ENCODE peak calls at places on chromosome 4, in four cellular contexts. L is K562, J is H1, S is HepG2. N is an unnamed sample.

GRCh38 chr4:107210450-107211239 is 174.5 kb upstream of the DKK2 start:
- DNase-seq in L (no peak), J (no peak), S (no peak), N (no peak)

GRCh38 chr4:80197132-80197573 is at the start of gene PRDM8:
- DNase-seq in L (no peak), J (peak; percentile 62), S (no peak), N (no peak)

GRCh38 chr4:150423074-150423473 is 158.9 kb upstream of the MAB21L2 start:
- DNase-seq in L (no peak), J (no peak), S (no peak), N (no peak)

GRCh38 chr4:100461796-100462195 is 56.0 kb downstream of the EMCN start:
- DNase-seq in L (no peak), J (no peak), S (no peak), N (no peak)

GRCh38 chr4:79163981-79164490 is 161.8 kb downstream of the NAA11 start:
- DNase-seq in L (no peak), J (no peak), S (no peak), N (no peak)

GRCh38 chr4:113236916-113237315 is 187.5 kb downstream of the ANK2 start:
- DNase-seq in L (no peak), J (no peak), S (no peak), N (no peak)

GRCh38 chr4:949656-950055 is 17.4 kb downstream of the TMEM175 start:
- DNase-seq in L (no peak), J (no peak), S (no peak), N (no peak)

GRCh38 chr4:25103423-25103822 is 56.8 kb downstream of the SEPSECS start:
- DNase-seq in L (no peak), J (no peak), S (no peak), N (no peak)

GRCh38 chr4:4254179-4254578 is 6.2 kb upstream of the TMEM128 start:
- DNase-seq in L (no peak), J (no peak), S (no peak), N (no peak)

GRCh38 chr4:7515390-7515902 is 80.7 kb upstream of the PSAPL1 start:
- DNase-seq in L (no peak), J (no peak), S (peak; percentile 41), N (no peak)

GRCh38 chr4:43047044-43047443 is 154.5 kb downstream of the GRXCR1 start:
- DNase-seq in L (no peak), J (no peak), S (no peak), N (no peak)

GRCh38 chr4:185774815-185775684 is 36.9 kb downstream of the SORBS2 start:
- DNase-seq in L (no peak), J (no peak), S (no peak), N (no peak)

GRCh38 chr4:8352368-8353157 is 83.0 kb downstream of the HTRA3 start:
- DNase-seq in L (no peak), J (peak; percentile 47), S (no peak), N (no peak)

GRCh38 chr4:173426064-173426463 is 27.1 kb upstream of the SCRG1 start:
- DNase-seq in L (no peak), J (no peak), S (no peak), N (no peak)

GRCh38 chr4:110310795-110311194 is 112.4 kb upstream of the ELOVL6 start:
- DNase-seq in L (no peak), J (no peak), S (no peak), N (peak; percentile 17)

GRCh38 chr4:74223801-74224200 is 65.9 kb downstream of the MTHFD2L start:
- DNase-seq in L (no peak), J (no peak), S (no peak), N (no peak)

GRCh38 chr4:3660086-3660927 is 105.9 kb upstream of the ADRA2C start:
- DNase-seq in L (no peak), J (no peak), S (no peak), N (no peak)

GRCh38 chr4:80507507-80507906 is 172.0 kb downstream of the CFAP299 start:
- DNase-seq in L (no peak), J (no peak), S (no peak), N (peak; percentile 8)

GRCh38 chr4:36582214-36582613 is 300.8 kb downstream of the DTHD1 start:
- DNase-seq in L (no peak), J (no peak), S (no peak), N (no peak)

GRCh38 chr4:55311792-55312490 is 34.1 kb upstream of the SRD5A3 start:
- DNase-seq in L (no peak), J (no peak), S (no peak), N (no peak)

GRCh38 chr4:157076578-157076947 is 613 bp downstream of the GLRB start:
- DNase-seq in L (no peak), J (peak; percentile 48), S (no peak), N (no peak)

GRCh38 chr4:139502312-139502946 is 48.5 kb downstream of the RAB33B start:
- DNase-seq in L (no peak), J (no peak), S (no peak), N (no peak)

GRCh38 chr4:136863756-136864155 is 668.5 kb downstream of the PCDH18 start:
- DNase-seq in L (no peak), J (no peak), S (no peak), N (no peak)

GRCh38 chr4:119841361-119841760 is 212.8 kb upstream of the PDE5A start:
- DNase-seq in L (no peak), J (no peak), S (no peak), N (no peak)

GRCh38 chr4:72076562-72076961 is 44.8 kb downstream of the NPFFR2 start:
- DNase-seq in L (no peak), J (no peak), S (no peak), N (no peak)

GRCh38 chr4:72077346-72077745 is 45.5 kb downstream of the NPFFR2 start:
- DNase-seq in L (no peak), J (no peak), S (no peak), N (no peak)
- TF ChIP-seq RFX5 in L (no peak), J (no peak), S (no peak), N (no peak)

GRCh38 chr4:84648863-84649647 is 66.1 kb downstream of the CDS1 start:
- DNase-seq in L (no peak), J (no peak), S (no peak), N (no peak)
- TF ChIP-seq HDAC6 in L (no peak), J (no peak), S (no peak), N (no peak)

DNA sequence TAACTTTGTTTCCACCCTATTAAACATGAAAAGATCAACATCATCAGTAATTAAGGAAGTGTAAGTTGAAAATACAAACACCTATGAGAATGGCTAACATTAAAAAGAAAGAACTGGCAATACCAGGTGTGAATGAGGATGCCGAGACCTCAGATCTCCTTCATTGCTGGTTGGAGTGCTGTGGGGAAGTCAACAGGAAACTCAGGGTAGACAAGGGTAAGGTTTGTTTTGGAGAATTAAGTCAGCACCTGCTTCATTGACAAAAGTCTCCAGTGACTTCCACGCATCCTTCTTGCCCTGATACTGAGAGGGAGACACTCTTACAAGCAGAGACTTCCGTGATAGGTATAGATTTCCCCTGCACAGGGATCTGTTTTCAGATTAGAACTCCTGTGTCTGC is 106.1 kb downstream of the IRF2 start:
- DNase-seq in L (no peak), J (no peak), S (no peak), N (no peak)
- TF ChIP-seq RFX5 in L (no peak), J (no peak), S (no peak), N (no peak)

GRCh38 chr4:38663801-38664703 is at the start of gene KLF3:
- DNase-seq in L (peak; percentile 90), J (peak; percentile 82), S (peak; percentile 73), N (no peak)

GRCh38 chr4:38665846-38666490 is 2.0 kb downstream of the KLF3 start:
- DNase-seq in L (no peak), J (no peak), S (no peak), N (no peak)

GRCh38 chr4:38667005-38667771 is 3.2 kb downstream of the KLF3 start:
- DNase-seq in L (peak; percentile 78), J (peak; percentile 59), S (peak; percentile 97), N (no peak)

GRCh38 chr4:38663021-38663800 is 788 bp upstream of the KLF3 start:
- DNase-seq in L (no peak), J (peak; percentile 72), S (no peak), N (no peak)

DNA sequence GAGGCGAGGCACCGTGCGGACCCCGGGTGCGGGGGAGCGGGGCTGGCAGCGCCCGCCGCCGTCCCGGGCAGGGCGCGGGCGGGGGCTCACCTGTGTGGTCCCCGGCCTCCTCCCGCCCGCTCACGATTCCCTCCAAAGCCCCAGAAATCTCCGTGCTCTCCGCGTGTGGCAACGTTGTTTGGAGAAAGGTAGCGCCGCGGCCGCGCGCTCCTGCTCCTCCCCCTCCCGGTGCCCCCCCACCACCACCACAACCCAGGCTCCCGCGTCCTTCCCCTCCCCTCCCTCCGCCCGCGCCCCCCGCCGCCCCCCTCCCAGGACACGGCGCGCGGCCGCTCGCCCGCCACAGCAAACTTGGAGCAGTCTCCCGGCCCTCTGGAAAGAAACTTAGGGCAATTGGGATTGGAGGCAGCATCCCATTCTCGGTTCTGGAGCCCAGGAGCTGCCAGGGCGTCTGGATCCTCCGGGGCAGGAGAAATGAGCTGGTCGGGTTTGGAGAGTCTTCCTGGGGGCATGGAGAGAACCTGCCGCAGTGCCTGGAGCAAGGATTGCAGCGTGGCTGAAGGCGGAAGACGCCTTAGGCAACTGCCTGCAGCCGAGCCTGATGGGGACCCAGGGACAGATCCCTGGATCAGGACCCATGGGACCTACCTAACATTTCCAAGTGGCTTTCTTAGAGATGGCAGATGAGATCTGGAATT is 854 bp downstream of the KLF3 start:
- DNase-seq in L (no peak), J (peak; percentile 59), S (peak; percentile 52), N (no peak)
- TF ChIP-seq HDAC6 in L (no peak), J (no peak), S (no peak), N (no peak)

GRCh38 chr4:147696866-147697265 is 12.9 kb upstream of the PRMT9 start:
- DNase-seq in L (no peak), J (no peak), S (no peak), N (no peak)

GRCh38 chr4:147689062-147689461 is 5.1 kb upstream of the PRMT9 start:
- DNase-seq in L (no peak), J (no peak), S (no peak), N (no peak)

GRCh38 chr4:147691820-147692219 is 7.9 kb upstream of the PRMT9 start:
- DNase-seq in L (no peak), J (no peak), S (no peak), N (no peak)

GRCh38 chr4:147693202-147693601 is 9.2 kb upstream of the PRMT9 start:
- DNase-seq in L (no peak), J (no peak), S (no peak), N (no peak)
- TF ChIP-seq RFX5 in L (no peak), J (no peak), S (no peak), N (no peak)

GRCh38 chr4:30776451-30776850 is 56.3 kb downstream of the PCDH7 start:
- DNase-seq in L (no peak), J (no peak), S (no peak), N (no peak)

DNA sequence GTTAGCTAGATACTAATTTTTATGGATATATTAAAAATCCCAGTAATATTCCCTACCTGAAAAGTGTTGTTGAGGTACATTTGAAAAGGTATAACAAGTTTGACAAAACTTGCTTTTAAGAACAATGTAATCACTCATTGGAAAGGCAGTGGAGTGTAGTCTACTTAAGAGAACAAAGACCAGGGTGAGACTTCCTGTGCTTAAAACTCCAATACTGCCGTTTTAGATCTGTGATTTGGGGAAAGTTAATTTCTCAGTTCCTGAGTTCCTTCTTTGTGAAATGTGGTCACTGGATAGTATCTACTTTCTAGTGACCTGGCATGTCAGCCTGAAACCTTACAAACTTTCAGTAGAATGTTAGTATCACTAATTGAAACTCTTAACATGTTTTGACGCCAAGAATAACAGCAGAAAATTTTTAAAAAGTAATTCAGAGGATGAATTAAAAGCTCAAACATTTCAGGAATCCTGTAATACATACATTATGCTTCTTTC is 56.8 kb downstream of the PCDH7 start:
- DNase-seq in L (no peak), J (no peak), S (no peak), N (no peak)
- TF ChIP-seq HDAC6 in L (no peak), J (no peak), S (no peak), N (no peak)

N was measured in GM12878.